ENCODE peak calls at places on chromosomes 13 and 19, in eight cellular contexts. One of them, this sample, is unnamed.

GRCh38 chr19:28137772-28138171 is 1075.2 kb downstream of the UQCRFS1 start:
- DNase-seq in H9: no peak
- DNase-seq in hepatic stellate cell: no peak
- DNase-seq in T-helper 22 cell: no peak
- DNase-seq in EL: no peak
- DNase-seq in NAMALWA: no peak
- DNase-seq in activated T-cell treated with anti-CD3 and anti-CD28 coated beads, Interleukin-2, amount 50 U/mL, for 4 hours: no peak
- DNase-seq in NCI-H1092: no peak
- DNase-seq in this sample: no peak

GRCh38 chr13:65188691-65189090 is 2041.4 kb downstream of the PCDH9 start:
- DNase-seq in T-helper 22 cell: no peak
- DNase-seq in H9: no peak
- DNase-seq in hepatic stellate cell: no peak
- DNase-seq in NCI-H1092: no peak
- DNase-seq in activated T-cell treated with anti-CD3 and anti-CD28 coated beads, Interleukin-2, amount 50 U/mL, for 4 hours: no peak
- DNase-seq in EL: no peak
- DNase-seq in NAMALWA: no peak
- DNase-seq in this sample: no peak

GRCh38 chr13:40662866-40663265 is 3.6 kb downstream of the FOXO1 start:
- DNase-seq in NAMALWA: peak
- DNase-seq in EL: no peak
- DNase-seq in NCI-H1092: no peak
- DNase-seq in T-helper 22 cell: no peak
- DNase-seq in activated T-cell treated with anti-CD3 and anti-CD28 coated beads, Interleukin-2, amount 50 U/mL, for 4 hours: no peak
- DNase-seq in H9: no peak
- DNase-seq in hepatic stellate cell: no peak
- DNase-seq in this sample: peak

GRCh38 chr19:46615966-46616365 is 8.9 kb downstream of the PTGIR start:
- DNase-seq in H9: no peak
- DNase-seq in T-helper 22 cell: no peak
- DNase-seq in NCI-H1092: no peak
- DNase-seq in activated T-cell treated with anti-CD3 and anti-CD28 coated beads, Interleukin-2, amount 50 U/mL, for 4 hours: no peak
- DNase-seq in NAMALWA: no peak
- DNase-seq in hepatic stellate cell: no peak
- DNase-seq in EL: no peak
- DNase-seq in this sample: no peak

GRCh38 chr19:54233941-54234340 is 8.6 kb downstream of the LILRA6 start:
- DNase-seq in activated T-cell treated with anti-CD3 and anti-CD28 coated beads, Interleukin-2, amount 50 U/mL, for 4 hours: no peak
- DNase-seq in T-helper 22 cell: no peak
- DNase-seq in EL: no peak
- DNase-seq in NCI-H1092: no peak
- DNase-seq in NAMALWA: no peak
- DNase-seq in H9: no peak
- DNase-seq in hepatic stellate cell: no peak
- DNase-seq in this sample: no peak

GRCh38 chr13:109346060-109346459 is 440.3 kb downstream of the IRS2 start:
- DNase-seq in EL: no peak
- DNase-seq in NCI-H1092: no peak
- DNase-seq in T-helper 22 cell: no peak
- DNase-seq in activated T-cell treated with anti-CD3 and anti-CD28 coated beads, Interleukin-2, amount 50 U/mL, for 4 hours: no peak
- DNase-seq in H9: no peak
- DNase-seq in NAMALWA: no peak
- DNase-seq in hepatic stellate cell: no peak
- DNase-seq in this sample: no peak

GRCh38 chr13:112154301-112155060 is 87.5 kb downstream of the SOX1 start:
- DNase-seq in hepatic stellate cell: no peak
- DNase-seq in NCI-H1092: no peak
- DNase-seq in activated T-cell treated with anti-CD3 and anti-CD28 coated beads, Interleukin-2, amount 50 U/mL, for 4 hours: no peak
- DNase-seq in EL: no peak
- DNase-seq in NAMALWA: no peak
- DNase-seq in T-helper 22 cell: no peak
- DNase-seq in H9: no peak
- DNase-seq in this sample: no peak

GRCh38 chr13:100664171-100664900 is 10.3 kb downstream of the TMTC4 start:
- DNase-seq in H9: no peak
- DNase-seq in T-helper 22 cell: no peak
- DNase-seq in activated T-cell treated with anti-CD3 and anti-CD28 coated beads, Interleukin-2, amount 50 U/mL, for 4 hours: no peak
- DNase-seq in hepatic stellate cell: no peak
- DNase-seq in NCI-H1092: no peak
- DNase-seq in NAMALWA: no peak
- DNase-seq in EL: no peak
- DNase-seq in this sample: no peak

GRCh38 chr13:61994174-61994573 is 578.5 kb upstream of the PCDH20 start:
- DNase-seq in NCI-H1092: no peak
- DNase-seq in H9: no peak
- DNase-seq in hepatic stellate cell: no peak
- DNase-seq in T-helper 22 cell: no peak
- DNase-seq in NAMALWA: no peak
- DNase-seq in activated T-cell treated with anti-CD3 and anti-CD28 coated beads, Interleukin-2, amount 50 U/mL, for 4 hours: no peak
- DNase-seq in EL: no peak
- DNase-seq in this sample: no peak

GRCh38 chr19:49597703-49597974 is 6.7 kb downstream of the PRR12 start:
- DNase-seq in H9: no peak
- DNase-seq in NCI-H1092: no peak
- DNase-seq in activated T-cell treated with anti-CD3 and anti-CD28 coated beads, Interleukin-2, amount 50 U/mL, for 4 hours: no peak
- DNase-seq in hepatic stellate cell: no peak
- DNase-seq in EL: no peak
- DNase-seq in NAMALWA: no peak
- DNase-seq in T-helper 22 cell: no peak
- DNase-seq in this sample: no peak

GRCh38 chr13:95217920-95218830 is 83.1 kb downstream of the ABCC4 start:
- DNase-seq in hepatic stellate cell: no peak
- DNase-seq in H9: no peak
- DNase-seq in activated T-cell treated with anti-CD3 and anti-CD28 coated beads, Interleukin-2, amount 50 U/mL, for 4 hours: no peak
- DNase-seq in NAMALWA: no peak
- DNase-seq in EL: no peak
- DNase-seq in NCI-H1092: no peak
- DNase-seq in T-helper 22 cell: no peak
- DNase-seq in this sample: no peak

GRCh38 chr13:84263354-84264069 is 381.2 kb upstream of the SLITRK1 start:
- DNase-seq in hepatic stellate cell: no peak
- DNase-seq in EL: no peak
- DNase-seq in NCI-H1092: no peak
- DNase-seq in NAMALWA: no peak
- DNase-seq in T-helper 22 cell: no peak
- DNase-seq in H9: no peak
- DNase-seq in activated T-cell treated with anti-CD3 and anti-CD28 coated beads, Interleukin-2, amount 50 U/mL, for 4 hours: no peak
- DNase-seq in this sample: peak

GRCh38 chr13:80249906-80250513 is 90.9 kb downstream of the SPRY2 start:
- DNase-seq in H9: no peak
- DNase-seq in NAMALWA: no peak
- DNase-seq in hepatic stellate cell: no peak
- DNase-seq in NCI-H1092: no peak
- DNase-seq in EL: peak
- DNase-seq in T-helper 22 cell: no peak
- DNase-seq in activated T-cell treated with anti-CD3 and anti-CD28 coated beads, Interleukin-2, amount 50 U/mL, for 4 hours: no peak
- DNase-seq in this sample: no peak

GRCh38 chr13:38606697-38607096 is 80.2 kb upstream of the FREM2 start:
- DNase-seq in T-helper 22 cell: no peak
- DNase-seq in hepatic stellate cell: no peak
- DNase-seq in NCI-H1092: no peak
- DNase-seq in activated T-cell treated with anti-CD3 and anti-CD28 coated beads, Interleukin-2, amount 50 U/mL, for 4 hours: no peak
- DNase-seq in NAMALWA: no peak
- DNase-seq in EL: no peak
- DNase-seq in H9: no peak
- DNase-seq in this sample: no peak

GRCh38 chr19:5738423-5738822 is 18.0 kb downstream of the CATSPERD start:
- DNase-seq in T-helper 22 cell: no peak
- DNase-seq in NCI-H1092: no peak
- DNase-seq in NAMALWA: no peak
- DNase-seq in activated T-cell treated with anti-CD3 and anti-CD28 coated beads, Interleukin-2, amount 50 U/mL, for 4 hours: no peak
- DNase-seq in EL: no peak
- DNase-seq in H9: no peak
- DNase-seq in hepatic stellate cell: no peak
- DNase-seq in this sample: no peak

GRCh38 chr19:17327654-17328516 is 6.8 kb downstream of the ANO8 start:
- DNase-seq in NAMALWA: peak
- DNase-seq in H9: peak
- DNase-seq in activated T-cell treated with anti-CD3 and anti-CD28 coated beads, Interleukin-2, amount 50 U/mL, for 4 hours: peak
- DNase-seq in NCI-H1092: no peak
- DNase-seq in T-helper 22 cell: peak
- DNase-seq in hepatic stellate cell: no peak
- DNase-seq in EL: no peak
- DNase-seq in this sample: peak

GRCh38 chr13:113927661-113928581 is 46.0 kb downstream of the C13orf46 start:
- DNase-seq in H9: peak
- DNase-seq in activated T-cell treated with anti-CD3 and anti-CD28 coated beads, Interleukin-2, amount 50 U/mL, for 4 hours: no peak
- DNase-seq in NCI-H1092: no peak
- DNase-seq in T-helper 22 cell: no peak
- DNase-seq in NAMALWA: no peak
- DNase-seq in EL: peak
- DNase-seq in hepatic stellate cell: peak
- DNase-seq in this sample: no peak

This sample was measured in GM12865.